ENCODE peak calls at places on chromosomes 7 and 10, in five cellular contexts. One of them, this sample, is unnamed.

GRCh38 chr10:112332509-112333228 is 41.2 kb upstream of the ACSL5 start:
- DNase-seq in CD14-positive monocyte: no peak
- DNase-seq in thyroid gland: peak
- DNase-seq in fibroblast of the aortic adventitia: no peak
- DNase-seq in hippocampal formation: no peak
- DNase-seq in this sample: peak

GRCh38 chr10:14671383-14671782 is 103.3 kb downstream of the FAM107B start:
- DNase-seq in CD14-positive monocyte: no peak
- DNase-seq in thyroid gland: no peak
- DNase-seq in fibroblast of the aortic adventitia: no peak
- DNase-seq in hippocampal formation: no peak
- DNase-seq in this sample: no peak

GRCh38 chr7:69482676-69483075 is 115.6 kb upstream of the AUTS2 start:
- DNase-seq in CD14-positive monocyte: no peak
- DNase-seq in thyroid gland: no peak
- DNase-seq in fibroblast of the aortic adventitia: no peak
- DNase-seq in hippocampal formation: no peak
- DNase-seq in this sample: no peak

GRCh38 chr10:131929122-131929845 is 28.5 kb downstream of the PPP2R2D start:
- DNase-seq in CD14-positive monocyte: no peak
- DNase-seq in thyroid gland: no peak
- DNase-seq in fibroblast of the aortic adventitia: no peak
- DNase-seq in hippocampal formation: no peak
- DNase-seq in this sample: no peak

GRCh38 chr7:134254311-134254710 is 62.4 kb downstream of the SLC35B4 start:
- DNase-seq in CD14-positive monocyte: no peak
- DNase-seq in thyroid gland: no peak
- DNase-seq in fibroblast of the aortic adventitia: no peak
- DNase-seq in hippocampal formation: no peak
- DNase-seq in this sample: no peak

GRCh38 chr10:13815766-13816165 is 229.0 kb downstream of the PRPF18 start:
- DNase-seq in CD14-positive monocyte: no peak
- DNase-seq in thyroid gland: no peak
- DNase-seq in fibroblast of the aortic adventitia: peak
- DNase-seq in hippocampal formation: no peak
- DNase-seq in this sample: no peak

GRCh38 chr7:55026867-55027490 is 8.2 kb downstream of the EGFR start:
- DNase-seq in CD14-positive monocyte: no peak
- DNase-seq in thyroid gland: peak
- DNase-seq in fibroblast of the aortic adventitia: peak
- DNase-seq in hippocampal formation: no peak
- DNase-seq in this sample: no peak

GRCh38 chr7:15131661-15132060 is 229.1 kb upstream of the DGKB start:
- DNase-seq in CD14-positive monocyte: no peak
- DNase-seq in thyroid gland: no peak
- DNase-seq in fibroblast of the aortic adventitia: peak
- DNase-seq in hippocampal formation: no peak
- DNase-seq in this sample: no peak

GRCh38 chr10:80538481-80539185 is 931 bp downstream of the SH2D4B start:
- DNase-seq in CD14-positive monocyte: no peak
- DNase-seq in thyroid gland: no peak
- DNase-seq in fibroblast of the aortic adventitia: no peak
- DNase-seq in hippocampal formation: no peak
- DNase-seq in this sample: no peak

GRCh38 chr10:92691591-92692084 is 1.9 kb downstream of the HHEX start:
- DNase-seq in CD14-positive monocyte: peak
- DNase-seq in thyroid gland: peak
- DNase-seq in fibroblast of the aortic adventitia: no peak
- DNase-seq in hippocampal formation: no peak
- DNase-seq in this sample: peak

GRCh38 chr10:90887555-90887954 is 15.8 kb downstream of the RPP30 start:
- DNase-seq in CD14-positive monocyte: no peak
- DNase-seq in thyroid gland: no peak
- DNase-seq in fibroblast of the aortic adventitia: no peak
- DNase-seq in hippocampal formation: no peak
- DNase-seq in this sample: no peak

GRCh38 chr10:132679217-132679595 is 106.7 kb downstream of the NKX6-2 start:
- DNase-seq in CD14-positive monocyte: peak
- DNase-seq in thyroid gland: no peak
- DNase-seq in fibroblast of the aortic adventitia: no peak
- DNase-seq in hippocampal formation: no peak
- DNase-seq in this sample: peak

GRCh38 chr7:1240917-1241509 is 8.3 kb downstream of the UNCX start:
- DNase-seq in CD14-positive monocyte: no peak
- DNase-seq in thyroid gland: no peak
- DNase-seq in fibroblast of the aortic adventitia: no peak
- DNase-seq in hippocampal formation: no peak
- DNase-seq in this sample: no peak

GRCh38 chr10:103739039-103739764 is 116.2 kb downstream of the SH3PXD2A start:
- DNase-seq in CD14-positive monocyte: no peak
- DNase-seq in thyroid gland: no peak
- DNase-seq in fibroblast of the aortic adventitia: peak
- DNase-seq in hippocampal formation: no peak
- DNase-seq in this sample: peak

GRCh38 chr10:71729023-71729649 is 9.6 kb upstream of the C10orf105 start:
- DNase-seq in CD14-positive monocyte: no peak
- DNase-seq in thyroid gland: peak
- DNase-seq in fibroblast of the aortic adventitia: no peak
- DNase-seq in hippocampal formation: peak
- DNase-seq in this sample: peak

GRCh38 chr10:72242675-72243074 is 26.6 kb upstream of the ASCC1 start:
- DNase-seq in CD14-positive monocyte: no peak
- DNase-seq in thyroid gland: peak
- DNase-seq in fibroblast of the aortic adventitia: peak
- DNase-seq in hippocampal formation: peak
- DNase-seq in this sample: peak

GRCh38 chr7:20684581-20684980 is 69.1 kb downstream of the ABCB5 start:
- DNase-seq in CD14-positive monocyte: no peak
- DNase-seq in thyroid gland: no peak
- DNase-seq in fibroblast of the aortic adventitia: no peak
- DNase-seq in hippocampal formation: no peak
- DNase-seq in this sample: no peak

GRCh38 chr10:45253183-45253914 is 62.1 kb downstream of the OR13A1 start:
- DNase-seq in CD14-positive monocyte: no peak
- DNase-seq in thyroid gland: peak
- DNase-seq in fibroblast of the aortic adventitia: no peak
- DNase-seq in hippocampal formation: no peak
- DNase-seq in this sample: no peak

GRCh38 chr10:102344067-102344466 is 51.4 kb upstream of the NFKB2 start:
- DNase-seq in CD14-positive monocyte: no peak
- DNase-seq in thyroid gland: no peak
- DNase-seq in fibroblast of the aortic adventitia: peak
- DNase-seq in hippocampal formation: no peak
- DNase-seq in this sample: no peak

GRCh38 chr10:93478873-93479272 is 3.3 kb downstream of the MYOF start:
- DNase-seq in CD14-positive monocyte: no peak
- DNase-seq in thyroid gland: no peak
- DNase-seq in fibroblast of the aortic adventitia: no peak
- DNase-seq in hippocampal formation: no peak
- DNase-seq in this sample: no peak

GRCh38 chr7:155858521-155859061 is 46.3 kb upstream of the SHH start:
- DNase-seq in CD14-positive monocyte: no peak
- DNase-seq in thyroid gland: no peak
- DNase-seq in fibroblast of the aortic adventitia: peak
- DNase-seq in hippocampal formation: no peak
- DNase-seq in this sample: no peak

GRCh38 chr7:34939175-34939574 is 98.1 kb downstream of the DPY19L1 start:
- DNase-seq in CD14-positive monocyte: no peak
- DNase-seq in thyroid gland: no peak
- DNase-seq in fibroblast of the aortic adventitia: no peak
- DNase-seq in hippocampal formation: no peak
- DNase-seq in this sample: no peak

This sample was measured in body of pancreas.